ENCODE peak calls at places on chromosomes 3 and 15, in five cellular contexts. U is ELR; M is activated CD4-positive, alpha-beta T cell treated with anti-CD3 and anti-CD28 coated beads for 4 hours; Q is GM04504; R is NCI-H774. L is an unnamed sample.

GRCh38 chr3:190641564-190641963 is 127.7 kb downstream of the IL1RAP start:
- DNase-seq in U (no peak), M (no peak), Q (no peak), R (no peak), L (no peak)

GRCh38 chr3:51539291-51539891 is 872 bp downstream of the RAD54L2 start:
- DNase-seq in U (peak; percentile 74), M (peak; percentile 38), Q (no peak), R (no peak), L (peak; percentile 4)

GRCh38 chr15:78312956-78313355 is 13.5 kb upstream of the SKIC8 start:
- DNase-seq in U (no peak), M (no peak), Q (no peak), R (no peak), L (no peak)

GRCh38 chr3:114213262-114213668 is 24.1 kb downstream of the ZNF80 start:
- DNase-seq in U (peak; percentile 59), M (no peak), Q (peak; percentile 36), R (no peak), L (no peak)

GRCh38 chr3:43862470-43862869 is 171.7 kb downstream of the ABHD5 start:
- DNase-seq in U (no peak), M (no peak), Q (no peak), R (no peak), L (no peak)

GRCh38 chr3:30511524-30512278 is 94.7 kb upstream of the TGFBR2 start:
- DNase-seq in U (peak; percentile 95), M (no peak), Q (peak; percentile 85), R (no peak), L (no peak)

GRCh38 chr15:58524247-58524646 is 92.5 kb downstream of the LIPC start:
- DNase-seq in U (no peak), M (no peak), Q (no peak), R (no peak), L (no peak)

GRCh38 chr3:182052360-182052759 is 340.6 kb downstream of the SOX2 start:
- DNase-seq in U (no peak), M (no peak), Q (no peak), R (no peak), L (no peak)

GRCh38 chr15:82850731-82851130 is 41.3 kb downstream of the WHAMM start:
- DNase-seq in U (no peak), M (no peak), Q (no peak), R (no peak), L (no peak)

GRCh38 chr3:78978037-78978436 is 789.8 kb downstream of the ROBO1 start:
- DNase-seq in U (peak; percentile 56), M (no peak), Q (no peak), R (no peak), L (peak; percentile 14)

GRCh38 chr3:38966956-38967795 is 84.6 kb downstream of the SCN11A start:
- DNase-seq in U (no peak), M (no peak), Q (no peak), R (no peak), L (no peak)

GRCh38 chr3:169618894-169619792 is 44.4 kb downstream of the MECOM start:
- DNase-seq in U (no peak), M (no peak), Q (no peak), R (peak; percentile 93), L (peak; percentile 68)

GRCh38 chr15:60957111-60957510 is 272.0 kb downstream of the RORA start:
- DNase-seq in U (no peak), M (no peak), Q (no peak), R (peak; percentile 30), L (no peak)

GRCh38 chr3:194936659-194937058 is 251.0 kb downstream of the FAM43A start:
- DNase-seq in U (no peak), M (no peak), Q (no peak), R (no peak), L (no peak)

GRCh38 chr3:112667599-112667998 is 26.7 kb upstream of the CCDC80 start:
- DNase-seq in U (no peak), M (no peak), Q (no peak), R (no peak), L (no peak)

GRCh38 chr15:65730560-65731172 is 61.4 kb downstream of the DENND4A start:
- DNase-seq in U (no peak), M (no peak), Q (no peak), R (no peak), L (no peak)

GRCh38 chr3:187807086-187807862 is 62.0 kb upstream of the BCL6 start:
- DNase-seq in U (peak; percentile 72), M (peak; percentile 25), Q (peak; percentile 43), R (no peak), L (no peak)

GRCh38 chr15:70342141-70342540 is 244.4 kb upstream of the TLE3 start:
- DNase-seq in U (no peak), M (no peak), Q (no peak), R (no peak), L (no peak)

GRCh38 chr15:66142341-66142740 is 111.2 kb downstream of the MEGF11 start:
- DNase-seq in U (no peak), M (no peak), Q (no peak), R (no peak), L (no peak)

GRCh38 chr3:176948123-176948522 is 249.2 kb downstream of the TBL1XR1 start:
- DNase-seq in U (no peak), M (no peak), Q (no peak), R (no peak), L (no peak)

GRCh38 chr3:39933986-39934693 is 124.7 kb downstream of the MYRIP start:
- DNase-seq in U (no peak), M (no peak), Q (no peak), R (no peak), L (no peak)

GRCh38 chr3:67723863-67724262 is 69.5 kb upstream of the SUCLG2 start:
- DNase-seq in U (no peak), M (no peak), Q (no peak), R (no peak), L (no peak)

GRCh38 chr15:29132786-29133185 is 136.8 kb downstream of the NSMCE3 start:
- DNase-seq in U (no peak), M (no peak), Q (no peak), R (no peak), L (no peak)

GRCh38 chr3:184582583-184582982 is 21.0 kb downstream of the EPHB3 start:
- DNase-seq in U (no peak), M (no peak), Q (peak; percentile 42), R (no peak), L (no peak)

GRCh38 chr3:27655536-27655935 is 66.6 kb downstream of the EOMES start:
- DNase-seq in U (no peak), M (no peak), Q (no peak), R (no peak), L (no peak)

GRCh38 chr15:40906947-40907802 is 12.9 kb downstream of the VPS18 start:
- DNase-seq in U (peak; percentile 40), M (peak; percentile 38), Q (no peak), R (peak; percentile 68), L (peak; percentile 43)

GRCh38 chr15:59271595-59272201 is 65.1 kb downstream of the LDHAL6B start:
- DNase-seq in U (no peak), M (no peak), Q (no peak), R (no peak), L (no peak)

GRCh38 chr3:4387224-4388204 is 79.6 kb downstream of the SUMF1 start:
- DNase-seq in U (no peak), M (no peak), Q (no peak), R (no peak), L (no peak)

L was measured in NCI-H510A treated with DMSO at 0.1 percent for 48 hours.